ENCODE peak calls at places on chromosomes 4 and X, in four cellular contexts. One of them, this sample, is unnamed. For H3K4me1, the result is how much of the 10 kb centered on the place peaks cover.

GRCh38 chr4:89837385-89837995 is 529 bp upstream of the SNCA start:
- DNase-seq in hepatocyte: peak
- DNase-seq in aorta: no peak
- DNase-seq in H1: no peak
- DNase-seq in this sample: no peak

GRCh38 chr4:100147198-100147597 is 43.1 kb downstream of the DDIT4L start:
- DNase-seq in hepatocyte: no peak
- DNase-seq in aorta: no peak
- DNase-seq in H1: no peak
- DNase-seq in this sample: no peak

GRCh38 chr4:21512351-21512750 is 436.2 kb downstream of the KCNIP4 start:
- DNase-seq in hepatocyte: peak
- DNase-seq in aorta: no peak
- DNase-seq in H1: no peak
- DNase-seq in this sample: peak

GRCh38 chr4:122542411-122543236 is 78.2 kb downstream of the IL21 start:
- DNase-seq in hepatocyte: no peak
- DNase-seq in aorta: no peak
- DNase-seq in H1: no peak
- DNase-seq in this sample: no peak

GRCh38 chrX:7706032-7706431 is 136.9 kb upstream of the VCX start:
- DNase-seq in hepatocyte: no peak
- DNase-seq in aorta: no peak
- DNase-seq in H1: no peak
- DNase-seq in this sample: no peak

GRCh38 chr4:95129036-95129435 is 371.3 kb downstream of the BMPR1B start:
- DNase-seq in hepatocyte: no peak
- DNase-seq in aorta: no peak
- DNase-seq in H1: no peak
- DNase-seq in this sample: no peak

GRCh38 chrX:129833153-129834004 is 10.3 kb downstream of the ZDHHC9 start:
- DNase-seq in hepatocyte: no peak
- DNase-seq in aorta: no peak
- DNase-seq in H1: no peak
- DNase-seq in this sample: no peak

GRCh38 chr4:8215001-8215427 is 15.9 kb downstream of the SH3TC1 start:
- DNase-seq in hepatocyte: peak
- DNase-seq in aorta: no peak
- DNase-seq in H1: no peak
- DNase-seq in this sample: no peak

GRCh38 chr4:147790412-147790811 is 58.5 kb downstream of the ARHGAP10 start:
- DNase-seq in hepatocyte: no peak
- DNase-seq in aorta: no peak
- DNase-seq in H1: no peak
- DNase-seq in this sample: no peak

GRCh38 chr4:186688150-186688943 is 35.3 kb downstream of the FAT1 start:
- DNase-seq in hepatocyte: no peak
- DNase-seq in aorta: no peak
- DNase-seq in H1: peak
- DNase-seq in this sample: no peak

GRCh38 chr4:60034371-60034770 is 1165.8 kb upstream of the ADGRL3 start:
- DNase-seq in hepatocyte: no peak
- DNase-seq in aorta: no peak
- DNase-seq in H1: no peak
- DNase-seq in this sample: peak

GRCh38 chrX:143615851-143616250 is 20.1 kb downstream of the SLITRK4 start:
- DNase-seq in hepatocyte: no peak
- DNase-seq in aorta: no peak
- DNase-seq in H1: no peak
- DNase-seq in this sample: peak

GRCh38 chr4:173436149-173436579 is 37.2 kb upstream of the SCRG1 start:
- DNase-seq in hepatocyte: peak
- DNase-seq in aorta: no peak
- DNase-seq in H1: no peak
- DNase-seq in this sample: no peak

GRCh38 chrX:47638816-47639215 is 9.1 kb upstream of the CFP start:
- DNase-seq in hepatocyte: no peak
- DNase-seq in aorta: no peak
- DNase-seq in H1: no peak
- DNase-seq in this sample: no peak

GRCh38 chr4:17561195-17561909 is 15.6 kb upstream of the LAP3 start:
- DNase-seq in hepatocyte: no peak
- DNase-seq in aorta: no peak
- DNase-seq in H1: no peak
- DNase-seq in this sample: peak

GRCh38 chr4:57119054-57119651 is 9.0 kb upstream of the IGFBP7 start:
- DNase-seq in hepatocyte: peak
- DNase-seq in aorta: peak
- DNase-seq in H1: no peak
- DNase-seq in this sample: peak

GRCh38 chrX:110180928-110181310 is 137.0 kb downstream of the AMMECR1 start:
- DNase-seq in hepatocyte: no peak
- DNase-seq in aorta: no peak
- DNase-seq in H1: no peak
- DNase-seq in this sample: no peak

GRCh38 chr4:133146574-133147198 is 2.4 kb upstream of the PCDH10 start:
- DNase-seq in hepatocyte: peak
- DNase-seq in aorta: no peak
- DNase-seq in H1: peak
- DNase-seq in this sample: peak

GRCh38 chr4:25347473-25347872 is 29.6 kb upstream of the ANAPC4 start:
- DNase-seq in hepatocyte: no peak
- DNase-seq in aorta: no peak
- DNase-seq in H1: no peak
- DNase-seq in this sample: no peak

GRCh38 chr4:123788577-123788976 is 392.0 kb downstream of the SPRY1 start:
- DNase-seq in hepatocyte: no peak
- DNase-seq in aorta: no peak
- DNase-seq in H1: no peak
- DNase-seq in this sample: no peak

GRCh38 chrX:50125480-50125879 is 75.3 kb downstream of the AKAP4 start:
- DNase-seq in hepatocyte: no peak
- DNase-seq in aorta: no peak
- DNase-seq in H1: no peak
- DNase-seq in this sample: no peak

GRCh38 chrX:48761674-48762471 is at the start of gene GLOD5:
- DNase-seq in hepatocyte: peak
- DNase-seq in aorta: no peak
- DNase-seq in H1: peak
- DNase-seq in this sample: peak

GRCh38 chrX:107726809-107727534 is 48.6 kb downstream of the TSC22D3 start:
- DNase-seq in hepatocyte: no peak
- DNase-seq in aorta: no peak
- DNase-seq in H1: no peak
- DNase-seq in this sample: no peak

GRCh38 chr4:25667931-25668557 is 12.4 kb downstream of the SLC34A2 start:
- DNase-seq in hepatocyte: peak
- DNase-seq in aorta: no peak
- DNase-seq in H1: no peak
- DNase-seq in this sample: peak

GRCh38 chr4:94635172-94635571 is 122.6 kb upstream of the BMPR1B start:
- DNase-seq in hepatocyte: no peak
- DNase-seq in aorta: no peak
- DNase-seq in H1: no peak
- DNase-seq in this sample: no peak

GRCh38 chrX:18173494-18174180 is 47.0 kb downstream of the BEND2 start:
- DNase-seq in hepatocyte: no peak
- DNase-seq in aorta: no peak
- DNase-seq in H1: no peak
- DNase-seq in this sample: no peak

GRCh38 chr4:109444182-109444844 is 10.7 kb downstream of the SEC24B start:
- DNase-seq in hepatocyte: no peak
- DNase-seq in aorta: no peak
- DNase-seq in H1: no peak
- DNase-seq in this sample: no peak

GRCh38 chrX:135345328-135345645 is 36.0 kb downstream of the ETDC start:
- DNase-seq in hepatocyte: peak
- DNase-seq in aorta: peak
- DNase-seq in H1: no peak
- DNase-seq in this sample: peak

DNA sequence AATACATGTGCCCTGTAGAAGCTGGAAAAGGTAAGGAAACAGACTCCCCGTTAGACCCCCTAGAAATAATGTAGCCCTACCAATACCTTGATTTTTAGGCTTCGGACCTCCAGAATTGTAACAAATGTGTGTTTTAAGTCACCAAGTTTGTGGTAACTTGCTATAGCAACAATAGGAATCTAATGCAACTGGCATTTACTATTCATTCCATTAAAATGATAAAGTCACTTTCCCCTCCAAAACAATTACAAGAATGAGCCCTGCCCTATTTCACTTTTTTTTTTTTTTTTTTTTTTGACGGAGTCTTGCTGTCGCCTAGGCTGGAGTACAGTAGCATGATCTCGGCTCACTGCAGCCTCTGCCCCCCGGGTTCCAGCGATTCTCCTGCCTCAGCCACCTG is 3.5 kb upstream of the DDX60L start:
- DNase-seq in hepatocyte: no peak
- DNase-seq in aorta: no peak
- DNase-seq in H1: no peak
- DNase-seq in this sample: no peak
- H3K4me1 ChIP-seq in hepatocyte: under half
- H3K4me1 ChIP-seq in aorta: under half
- H3K4me1 ChIP-seq in H1: under half
- H3K4me1 ChIP-seq in this sample: under half

DNA sequence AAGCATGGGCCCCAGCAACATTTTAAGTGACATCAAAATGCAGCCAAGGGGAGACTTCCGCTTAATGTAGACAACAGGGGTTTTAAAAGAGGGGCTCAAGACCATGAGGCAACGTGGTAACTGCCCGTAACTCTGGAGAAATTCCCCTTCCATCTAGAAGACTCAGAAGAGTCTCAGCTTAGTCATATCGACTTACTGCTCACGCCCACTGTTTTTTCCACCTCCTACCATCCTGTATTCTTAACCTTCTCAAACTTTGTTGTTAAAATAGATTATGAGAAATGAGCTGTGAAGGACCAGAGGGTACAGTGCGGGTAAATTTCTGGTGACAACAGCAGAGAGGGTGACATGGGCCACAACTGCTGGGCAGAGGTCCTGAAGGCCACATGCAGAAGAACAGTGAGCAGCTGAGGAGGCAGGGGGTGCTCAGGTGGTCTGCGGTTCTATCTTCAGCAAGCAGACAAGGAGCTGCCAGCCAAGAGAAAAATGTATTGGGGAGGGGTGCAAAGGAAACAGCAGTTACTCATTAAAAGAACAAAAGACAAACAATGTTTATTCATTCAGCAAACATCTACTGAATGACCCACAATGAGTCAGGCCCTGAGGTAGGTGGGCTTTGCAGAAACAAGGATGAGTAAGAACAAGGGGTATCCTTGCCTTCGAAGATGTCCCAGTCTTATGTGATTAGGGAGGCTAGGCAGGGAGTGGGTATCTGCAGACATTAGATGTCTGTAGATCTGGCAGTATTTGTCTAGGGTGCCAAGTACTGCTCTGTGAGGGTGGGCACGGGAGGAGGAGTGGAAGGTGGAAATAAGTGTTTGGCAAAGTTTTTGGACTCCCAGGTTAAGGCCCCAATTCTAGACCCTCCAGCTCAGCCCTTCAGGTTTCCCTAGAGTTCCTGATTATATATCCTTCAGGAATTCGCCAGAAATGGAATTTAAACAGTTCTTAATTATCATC is 175.3 kb downstream of the TSPAN5 start:
- DNase-seq in hepatocyte: no peak
- DNase-seq in aorta: no peak
- DNase-seq in H1: no peak
- DNase-seq in this sample: no peak
- H3K4me1 ChIP-seq in hepatocyte: under half
- H3K4me1 ChIP-seq in aorta: under half
- H3K4me1 ChIP-seq in H1: under half
- H3K4me1 ChIP-seq in this sample: under half

DNA sequence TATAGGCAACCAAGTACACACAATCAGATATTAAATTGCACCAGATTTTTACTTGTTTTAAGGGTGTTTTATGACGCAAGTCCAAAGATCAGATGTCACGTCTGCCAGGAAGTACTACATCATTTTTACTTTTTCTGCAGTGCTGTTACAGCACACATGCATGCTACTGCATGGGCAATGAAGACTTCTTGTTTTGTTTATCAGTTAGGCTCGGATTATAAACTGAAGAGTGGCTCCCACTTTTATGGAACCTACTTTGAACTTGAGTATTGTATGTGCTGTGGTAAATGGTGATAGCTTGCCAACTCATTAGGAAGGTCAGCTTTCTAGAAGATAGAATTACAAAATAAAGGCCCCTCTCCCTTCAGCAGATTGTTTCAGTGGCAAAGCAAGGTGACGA is 131.6 kb downstream of the CEP135 start:
- DNase-seq in hepatocyte: peak
- DNase-seq in aorta: no peak
- DNase-seq in H1: no peak
- DNase-seq in this sample: no peak
- H3K4me1 ChIP-seq in hepatocyte: under half
- H3K4me1 ChIP-seq in aorta: under half
- H3K4me1 ChIP-seq in H1: under half
- H3K4me1 ChIP-seq in this sample: under half

GRCh38 chr4:1207157-1207470 is 34.7 kb upstream of the SPON2 start:
- DNase-seq in hepatocyte: no peak
- DNase-seq in aorta: peak
- DNase-seq in H1: peak
- DNase-seq in this sample: no peak

GRCh38 chr4:1206299-1207156 is 34.1 kb upstream of the SPON2 start:
- DNase-seq in hepatocyte: no peak
- DNase-seq in aorta: peak
- DNase-seq in H1: peak
- DNase-seq in this sample: no peak

GRCh38 chr4:1204286-1204827 is 32.0 kb upstream of the SPON2 start:
- DNase-seq in hepatocyte: no peak
- DNase-seq in aorta: no peak
- DNase-seq in H1: peak
- DNase-seq in this sample: peak

GRCh38 chr4:1205641-1206298 is 33.4 kb upstream of the SPON2 start:
- DNase-seq in hepatocyte: no peak
- DNase-seq in aorta: peak
- DNase-seq in H1: no peak
- DNase-seq in this sample: no peak

DNA sequence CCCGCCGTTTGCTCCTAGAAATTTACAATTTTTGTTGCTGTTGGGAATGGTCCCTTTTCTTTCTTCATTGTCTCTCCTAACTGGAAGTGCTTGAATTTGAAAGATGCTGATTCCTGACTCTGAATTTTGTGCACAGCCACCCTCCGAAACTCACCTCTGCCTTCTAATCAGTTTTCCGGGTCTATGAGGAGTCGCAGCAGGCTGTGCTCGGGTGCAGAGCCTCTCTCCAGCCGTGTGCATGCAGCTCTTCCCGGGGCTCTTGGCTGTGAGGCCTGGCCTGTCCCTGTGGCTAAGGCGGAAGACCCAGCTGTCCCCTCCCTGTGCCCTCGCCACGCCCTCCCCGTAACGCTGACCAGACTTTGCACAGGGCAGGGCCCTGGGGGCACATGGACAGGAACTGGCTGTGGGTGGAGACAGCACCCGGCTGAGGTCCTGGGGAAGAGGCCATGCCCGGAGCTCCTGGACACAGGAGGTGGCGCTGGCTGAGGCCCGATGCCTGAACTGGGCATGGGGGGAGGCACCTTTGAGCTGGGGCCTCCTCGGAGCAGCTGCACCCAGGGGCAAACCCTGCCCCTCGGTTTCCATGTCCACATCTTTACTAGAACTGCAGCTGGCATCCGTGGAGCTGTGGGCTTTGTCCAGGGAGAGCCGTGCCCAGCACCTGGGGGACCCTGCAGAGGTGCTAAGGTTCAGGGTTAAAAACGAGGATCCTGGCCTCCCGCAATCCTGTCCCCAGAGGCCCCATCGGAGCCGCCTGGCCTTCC is 32.6 kb upstream of the SPON2 start:
- DNase-seq in hepatocyte: peak
- DNase-seq in aorta: peak
- DNase-seq in H1: peak
- DNase-seq in this sample: peak
- H3K4me1 ChIP-seq in hepatocyte: half or more
- H3K4me1 ChIP-seq in aorta: under half
- H3K4me1 ChIP-seq in H1: under half
- H3K4me1 ChIP-seq in this sample: under half

This sample was measured in SJCRH30.